ENCODE peak calls at places on chromosomes 1 and 21, in eight cellular contexts. One of them, this sample, is unnamed.

GRCh38 chr1:9594471-9595155 is 5.9 kb downstream of the TMEM201 start:
- DNase-seq in Panc1: no peak
- DNase-seq in AG09309: no peak
- DNase-seq in Calu3: no peak
- DNase-seq in HFF-Myc: no peak
- DNase-seq in glutamatergic neuron: no peak
- DNase-seq in CD4-positive, alpha-beta T cell: no peak
- DNase-seq in right lobe of liver: peak
- DNase-seq in this sample: no peak

GRCh38 chr1:53505891-53506290 is 46.7 kb downstream of the DMRTB1 start:
- DNase-seq in HFF-Myc: no peak
- DNase-seq in CD4-positive, alpha-beta T cell: no peak
- DNase-seq in AG09309: no peak
- DNase-seq in glutamatergic neuron: no peak
- DNase-seq in Panc1: no peak
- DNase-seq in right lobe of liver: no peak
- DNase-seq in Calu3: no peak
- DNase-seq in this sample: no peak

GRCh38 chr1:154443274-154444013 is 38.3 kb downstream of the IL6R start:
- DNase-seq in Calu3: no peak
- DNase-seq in CD4-positive, alpha-beta T cell: no peak
- DNase-seq in Panc1: no peak
- DNase-seq in glutamatergic neuron: no peak
- DNase-seq in HFF-Myc: no peak
- DNase-seq in right lobe of liver: peak
- DNase-seq in AG09309: no peak
- DNase-seq in this sample: no peak

GRCh38 chr1:53686371-53687267 is 52.3 kb downstream of the GLIS1 start:
- DNase-seq in Calu3: no peak
- DNase-seq in glutamatergic neuron: no peak
- DNase-seq in HFF-Myc: no peak
- DNase-seq in AG09309: no peak
- DNase-seq in CD4-positive, alpha-beta T cell: no peak
- DNase-seq in Panc1: no peak
- DNase-seq in right lobe of liver: no peak
- DNase-seq in this sample: no peak

GRCh38 chr1:165501975-165502358 is 41.8 kb upstream of the LRRC52 start:
- DNase-seq in Calu3: no peak
- DNase-seq in AG09309: no peak
- DNase-seq in HFF-Myc: no peak
- DNase-seq in glutamatergic neuron: no peak
- DNase-seq in right lobe of liver: no peak
- DNase-seq in Panc1: no peak
- DNase-seq in CD4-positive, alpha-beta T cell: no peak
- DNase-seq in this sample: no peak

GRCh38 chr1:168243636-168244212 is 17.9 kb downstream of the SFT2D2 start:
- DNase-seq in right lobe of liver: no peak
- DNase-seq in AG09309: no peak
- DNase-seq in CD4-positive, alpha-beta T cell: no peak
- DNase-seq in HFF-Myc: no peak
- DNase-seq in glutamatergic neuron: no peak
- DNase-seq in Calu3: no peak
- DNase-seq in Panc1: no peak
- DNase-seq in this sample: no peak

GRCh38 chr1:59116920-59117542 is 179.9 kb upstream of the FGGY start:
- DNase-seq in AG09309: no peak
- DNase-seq in Calu3: no peak
- DNase-seq in CD4-positive, alpha-beta T cell: no peak
- DNase-seq in HFF-Myc: no peak
- DNase-seq in Panc1: no peak
- DNase-seq in right lobe of liver: no peak
- DNase-seq in glutamatergic neuron: no peak
- DNase-seq in this sample: peak

GRCh38 chr1:47590523-47591225 is 152.8 kb downstream of the FOXD2 start:
- DNase-seq in HFF-Myc: no peak
- DNase-seq in glutamatergic neuron: no peak
- DNase-seq in AG09309: no peak
- DNase-seq in CD4-positive, alpha-beta T cell: no peak
- DNase-seq in Panc1: no peak
- DNase-seq in Calu3: no peak
- DNase-seq in right lobe of liver: no peak
- DNase-seq in this sample: no peak

GRCh38 chr1:237205400-237206064 is 163.5 kb downstream of the RYR2 start:
- DNase-seq in right lobe of liver: no peak
- DNase-seq in HFF-Myc: no peak
- DNase-seq in CD4-positive, alpha-beta T cell: no peak
- DNase-seq in Panc1: no peak
- DNase-seq in Calu3: no peak
- DNase-seq in glutamatergic neuron: no peak
- DNase-seq in AG09309: no peak
- DNase-seq in this sample: no peak

GRCh38 chr1:26700711-26701110 is 4.9 kb downstream of the ARID1A start:
- DNase-seq in HFF-Myc: no peak
- DNase-seq in right lobe of liver: no peak
- DNase-seq in CD4-positive, alpha-beta T cell: no peak
- DNase-seq in glutamatergic neuron: no peak
- DNase-seq in Calu3: no peak
- DNase-seq in Panc1: no peak
- DNase-seq in AG09309: no peak
- DNase-seq in this sample: no peak

GRCh38 chr1:15455522-15455921 is 1.0 kb upstream of the CELA2A start:
- DNase-seq in CD4-positive, alpha-beta T cell: no peak
- DNase-seq in HFF-Myc: no peak
- DNase-seq in glutamatergic neuron: no peak
- DNase-seq in right lobe of liver: no peak
- DNase-seq in Panc1: no peak
- DNase-seq in AG09309: peak
- DNase-seq in Calu3: no peak
- DNase-seq in this sample: no peak

GRCh38 chr21:45289655-45290515 is 2.2 kb upstream of the POFUT2 start:
- DNase-seq in AG09309: no peak
- DNase-seq in Panc1: no peak
- DNase-seq in glutamatergic neuron: no peak
- DNase-seq in Calu3: no peak
- DNase-seq in right lobe of liver: no peak
- DNase-seq in HFF-Myc: no peak
- DNase-seq in CD4-positive, alpha-beta T cell: no peak
- DNase-seq in this sample: no peak
- TF ChIP-seq CTCF in AG09309: peak
- TF ChIP-seq CTCF in Panc1: no peak
- TF ChIP-seq CTCF in glutamatergic neuron: peak
- TF ChIP-seq CTCF in Calu3: no peak
- TF ChIP-seq CTCF in right lobe of liver: peak
- TF ChIP-seq CTCF in HFF-Myc: peak
- TF ChIP-seq CTCF in CD4-positive, alpha-beta T cell: no peak
- TF ChIP-seq CTCF in this sample: peak

DNA sequence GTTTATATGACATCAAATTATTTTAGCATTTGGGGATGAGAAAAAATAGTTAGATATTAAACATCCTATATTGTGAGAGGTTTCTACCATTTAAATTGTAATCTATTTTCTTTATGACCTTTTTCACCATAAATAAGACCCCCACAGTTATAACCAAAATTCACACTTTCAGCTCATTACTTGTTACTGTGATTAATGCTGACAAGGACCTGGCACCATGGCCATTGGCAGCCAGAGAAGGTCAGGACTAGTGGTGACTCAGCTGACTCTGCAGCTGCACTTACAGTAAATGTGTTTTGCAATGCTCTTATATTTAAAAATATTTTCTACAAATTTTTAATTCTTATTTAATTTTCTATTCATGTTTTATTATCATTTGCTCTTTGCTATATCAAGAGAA is 133.3 kb upstream of the C1orf105 start:
- DNase-seq in CD4-positive, alpha-beta T cell: no peak
- DNase-seq in glutamatergic neuron: no peak
- DNase-seq in Calu3: no peak
- DNase-seq in AG09309: no peak
- DNase-seq in Panc1: no peak
- DNase-seq in HFF-Myc: no peak
- DNase-seq in right lobe of liver: no peak
- DNase-seq in this sample: no peak
- TF ChIP-seq CTCF in CD4-positive, alpha-beta T cell: no peak
- TF ChIP-seq CTCF in glutamatergic neuron: no peak
- TF ChIP-seq CTCF in Calu3: no peak
- TF ChIP-seq CTCF in AG09309: no peak
- TF ChIP-seq CTCF in Panc1: no peak
- TF ChIP-seq CTCF in HFF-Myc: no peak
- TF ChIP-seq CTCF in right lobe of liver: no peak
- TF ChIP-seq CTCF in this sample: no peak

GRCh38 chr21:36706482-36706852 is 7.6 kb downstream of the SIM2 start:
- DNase-seq in Panc1: no peak
- DNase-seq in AG09309: no peak
- DNase-seq in Calu3: no peak
- DNase-seq in right lobe of liver: no peak
- DNase-seq in CD4-positive, alpha-beta T cell: no peak
- DNase-seq in HFF-Myc: no peak
- DNase-seq in glutamatergic neuron: no peak
- DNase-seq in this sample: no peak
- TF ChIP-seq CTCF in Panc1: no peak
- TF ChIP-seq CTCF in AG09309: no peak
- TF ChIP-seq CTCF in Calu3: no peak
- TF ChIP-seq CTCF in right lobe of liver: no peak
- TF ChIP-seq CTCF in CD4-positive, alpha-beta T cell: no peak
- TF ChIP-seq CTCF in HFF-Myc: no peak
- TF ChIP-seq CTCF in glutamatergic neuron: peak
- TF ChIP-seq CTCF in this sample: no peak

DNA sequence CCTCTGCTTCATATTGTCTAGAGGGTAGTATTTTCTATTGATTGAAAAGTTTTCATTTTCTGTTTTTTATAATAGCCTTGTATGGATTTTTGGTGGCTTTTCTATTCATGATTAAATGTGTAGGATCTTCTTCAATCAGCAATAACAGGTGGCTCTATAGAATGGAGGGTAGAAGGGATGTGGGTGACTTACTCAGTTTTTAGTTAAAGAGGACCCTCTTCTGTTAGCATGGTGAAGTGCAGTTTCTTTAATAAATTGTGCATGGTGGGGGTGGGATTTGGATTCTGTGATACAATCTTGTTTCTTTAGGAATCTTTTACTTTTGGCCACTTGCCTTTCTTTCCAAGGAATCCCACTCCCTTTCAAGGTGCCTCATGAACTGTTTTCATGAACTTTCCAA is 64.7 kb downstream of the SLC35A3 start:
- DNase-seq in glutamatergic neuron: no peak
- DNase-seq in AG09309: no peak
- DNase-seq in right lobe of liver: no peak
- DNase-seq in Calu3: no peak
- DNase-seq in CD4-positive, alpha-beta T cell: no peak
- DNase-seq in Panc1: no peak
- DNase-seq in HFF-Myc: no peak
- DNase-seq in this sample: no peak
- TF ChIP-seq CTCF in glutamatergic neuron: peak
- TF ChIP-seq CTCF in AG09309: peak
- TF ChIP-seq CTCF in right lobe of liver: peak
- TF ChIP-seq CTCF in Calu3: no peak
- TF ChIP-seq CTCF in CD4-positive, alpha-beta T cell: peak
- TF ChIP-seq CTCF in Panc1: peak
- TF ChIP-seq CTCF in HFF-Myc: peak
- TF ChIP-seq CTCF in this sample: peak

DNA sequence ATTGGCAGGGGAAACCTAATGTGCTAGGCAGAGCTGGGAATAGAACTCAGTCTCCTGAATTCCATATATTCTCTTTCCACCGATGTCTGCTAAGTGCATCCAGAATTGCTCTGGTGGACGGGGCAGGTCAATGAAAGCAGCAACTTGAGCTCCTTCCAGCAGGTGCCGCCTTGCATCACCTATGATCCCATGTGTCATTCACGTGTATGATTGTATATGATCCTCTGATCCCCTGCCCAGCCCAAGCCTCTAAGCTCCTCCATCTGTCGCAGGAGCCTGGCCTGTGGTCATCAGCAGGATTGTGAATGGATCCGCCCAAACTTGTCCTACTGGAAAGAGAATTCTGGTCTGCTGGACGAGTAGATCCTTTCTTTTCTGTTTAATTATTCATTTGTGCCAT is 13.1 kb downstream of the ACTA1 start:
- DNase-seq in Panc1: no peak
- DNase-seq in AG09309: no peak
- DNase-seq in right lobe of liver: no peak
- DNase-seq in Calu3: peak
- DNase-seq in CD4-positive, alpha-beta T cell: no peak
- DNase-seq in glutamatergic neuron: no peak
- DNase-seq in HFF-Myc: no peak
- DNase-seq in this sample: no peak
- TF ChIP-seq CTCF in Panc1: no peak
- TF ChIP-seq CTCF in AG09309: no peak
- TF ChIP-seq CTCF in right lobe of liver: no peak
- TF ChIP-seq CTCF in Calu3: peak
- TF ChIP-seq CTCF in CD4-positive, alpha-beta T cell: no peak
- TF ChIP-seq CTCF in glutamatergic neuron: no peak
- TF ChIP-seq CTCF in HFF-Myc: no peak
- TF ChIP-seq CTCF in this sample: no peak

GRCh38 chr1:70429219-70429618 is 18.2 kb downstream of the CTH start:
- DNase-seq in right lobe of liver: no peak
- DNase-seq in AG09309: no peak
- DNase-seq in Calu3: no peak
- DNase-seq in HFF-Myc: no peak
- DNase-seq in Panc1: no peak
- DNase-seq in glutamatergic neuron: no peak
- DNase-seq in CD4-positive, alpha-beta T cell: no peak
- DNase-seq in this sample: no peak
- TF ChIP-seq CTCF in right lobe of liver: no peak
- TF ChIP-seq CTCF in AG09309: no peak
- TF ChIP-seq CTCF in Calu3: no peak
- TF ChIP-seq CTCF in HFF-Myc: no peak
- TF ChIP-seq CTCF in Panc1: no peak
- TF ChIP-seq CTCF in glutamatergic neuron: no peak
- TF ChIP-seq CTCF in CD4-positive, alpha-beta T cell: no peak
- TF ChIP-seq CTCF in this sample: no peak

DNA sequence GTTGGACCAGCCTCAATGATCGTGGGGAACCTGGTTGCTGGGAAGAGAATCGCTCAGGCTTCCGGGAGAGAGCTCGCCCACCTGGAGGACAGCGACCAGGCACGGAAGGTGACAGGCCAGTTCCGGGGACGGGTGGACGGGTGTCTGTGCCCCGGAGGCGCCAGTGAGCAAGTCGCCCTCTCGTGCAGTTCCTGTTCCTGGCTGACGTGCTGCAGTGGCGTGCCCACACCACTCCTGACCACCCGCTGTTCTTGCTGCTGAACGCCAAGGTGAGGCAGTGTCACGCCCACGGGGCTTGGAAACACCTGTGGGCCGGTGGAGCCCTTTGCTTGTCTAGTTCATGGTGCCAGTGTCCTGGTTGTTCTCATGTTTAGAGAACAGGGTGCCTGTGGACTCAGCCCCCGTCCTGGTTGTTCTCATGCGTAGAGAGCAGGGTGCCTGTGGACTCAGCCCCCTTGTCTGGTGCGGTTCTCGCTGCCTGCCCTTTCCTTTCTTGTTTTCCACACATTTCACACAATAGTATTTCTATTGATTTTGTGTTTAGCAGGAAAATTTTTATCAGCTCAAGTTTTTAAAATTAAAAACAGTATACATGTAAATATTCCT is 53.1 kb downstream of the S100B start:
- DNase-seq in CD4-positive, alpha-beta T cell: peak
- DNase-seq in Panc1: no peak
- DNase-seq in glutamatergic neuron: no peak
- DNase-seq in HFF-Myc: no peak
- DNase-seq in AG09309: no peak
- DNase-seq in Calu3: no peak
- DNase-seq in right lobe of liver: peak
- DNase-seq in this sample: no peak
- TF ChIP-seq CTCF in CD4-positive, alpha-beta T cell: no peak
- TF ChIP-seq CTCF in Panc1: no peak
- TF ChIP-seq CTCF in glutamatergic neuron: no peak
- TF ChIP-seq CTCF in HFF-Myc: no peak
- TF ChIP-seq CTCF in AG09309: no peak
- TF ChIP-seq CTCF in Calu3: no peak
- TF ChIP-seq CTCF in right lobe of liver: no peak
- TF ChIP-seq CTCF in this sample: no peak

This sample was measured in BJ.